ENCODE peak calls at places on chromosomes 7 and 10, in eight cellular contexts. H, P, A, G, M, T, S and X are unnamed samples.

GRCh38 chr10:25061711-25062455 is 45.5 kb downstream of the THNSL1 start:
- DNase-seq in H (peak), P (peak), A (no peak), G (no peak), M (no peak), T (peak), S (no peak), X (peak)

GRCh38 chr10:60042959-60043358 is 136.6 kb upstream of the CCDC6 start:
- DNase-seq in H (no peak), P (no peak), A (no peak), G (no peak), M (no peak), T (no peak), S (no peak), X (peak)

GRCh38 chr7:138125598-138126111 is 49.4 kb downstream of the AKR1D1 start:
- DNase-seq in H (peak), P (peak), A (no peak), G (no peak), M (no peak), T (no peak), S (no peak), X (peak)

GRCh38 chr10:59016043-59016442 is 160.4 kb upstream of the PHYHIPL start:
- DNase-seq in H (no peak), P (no peak), A (no peak), G (no peak), M (no peak), T (no peak), S (no peak), X (no peak)

GRCh38 chr7:130272456-130273080 is 5.9 kb downstream of the CPA2 start:
- DNase-seq in H (no peak), P (peak), A (peak), G (peak), M (no peak), T (peak), S (no peak), X (no peak)

GRCh38 chr7:81626008-81626407 is 143.8 kb downstream of the HGF start:
- DNase-seq in H (no peak), P (peak), A (no peak), G (no peak), M (no peak), T (no peak), S (no peak), X (peak)

GRCh38 chr10:77836299-77836820 is 90.2 kb downstream of the DLG5 start:
- DNase-seq in H (no peak), P (peak), A (no peak), G (no peak), M (peak), T (no peak), S (no peak), X (no peak)

GRCh38 chr10:77633376-77633775 is 4.2 kb downstream of the KCNMA1 start:
- DNase-seq in H (no peak), P (no peak), A (no peak), G (no peak), M (no peak), T (no peak), S (no peak), X (no peak)

GRCh38 chr7:55128693-55129394 is 110.0 kb downstream of the EGFR start:
- DNase-seq in H (no peak), P (peak), A (peak), G (peak), M (no peak), T (no peak), S (no peak), X (peak)

GRCh38 chr10:91614254-91614624 is 18.6 kb downstream of the PPP1R3C start:
- DNase-seq in H (peak), P (peak), A (no peak), G (no peak), M (no peak), T (no peak), S (no peak), X (peak)

GRCh38 chr7:16586081-16586874 is 59.3 kb downstream of the ANKMY2 start:
- DNase-seq in H (no peak), P (peak), A (no peak), G (no peak), M (no peak), T (no peak), S (no peak), X (peak)

GRCh38 chr10:62917475-62918238 is 101.5 kb upstream of the EGR2 start:
- DNase-seq in H (no peak), P (no peak), A (no peak), G (no peak), M (no peak), T (no peak), S (no peak), X (no peak)

GRCh38 chr7:158073845-158074840 is 513.5 kb downstream of the PTPRN2 start:
- DNase-seq in H (no peak), P (no peak), A (no peak), G (no peak), M (no peak), T (no peak), S (no peak), X (no peak)

GRCh38 chr10:7085913-7086589 is 324.8 kb downstream of the SFMBT2 start:
- DNase-seq in H (no peak), P (peak), A (peak), G (peak), M (no peak), T (no peak), S (peak), X (no peak)

GRCh38 chr10:97574374-97575100 is 2.0 kb downstream of the ANKRD2 start:
- DNase-seq in H (peak), P (peak), A (no peak), G (no peak), M (no peak), T (peak), S (peak), X (peak)

GRCh38 chr7:116449950-116450349 is 49.6 kb upstream of the CAV2 start:
- DNase-seq in H (no peak), P (peak), A (no peak), G (no peak), M (no peak), T (no peak), S (no peak), X (no peak)

GRCh38 chr7:8637322-8637721 is 203.9 kb downstream of the NXPH1 start:
- DNase-seq in H (no peak), P (no peak), A (no peak), G (no peak), M (no peak), T (no peak), S (no peak), X (no peak)

GRCh38 chr10:58778966-58779365 is 266.3 kb downstream of the BICC1 start:
- DNase-seq in H (no peak), P (no peak), A (no peak), G (no peak), M (no peak), T (no peak), S (no peak), X (no peak)

GRCh38 chr7:117706191-117706590 is 167.1 kb downstream of the CTTNBP2 start:
- DNase-seq in H (no peak), P (no peak), A (no peak), G (no peak), M (no peak), T (no peak), S (no peak), X (no peak)

GRCh38 chr7:66377045-66377444 is 171.9 kb downstream of the TPST1 start:
- DNase-seq in H (no peak), P (no peak), A (no peak), G (no peak), M (no peak), T (no peak), S (no peak), X (no peak)

GRCh38 chr7:75628055-75628454 is 110.7 kb downstream of the HIP1 start:
- DNase-seq in H (no peak), P (no peak), A (no peak), G (no peak), M (no peak), T (no peak), S (no peak), X (no peak)

GRCh38 chr10:114821915-114822770 is 563 bp downstream of the FHIP2A start:
- DNase-seq in H (no peak), P (peak), A (peak), G (peak), M (no peak), T (no peak), S (peak), X (peak)

GRCh38 chr10:99913831-99914235 is 95.9 kb downstream of the DNMBP start:
- DNase-seq in H (no peak), P (no peak), A (peak), G (peak), M (no peak), T (no peak), S (no peak), X (no peak)

GRCh38 chr10:97355571-97355975 is 21.0 kb upstream of the FRAT2 start:
- DNase-seq in H (no peak), P (peak), A (no peak), G (peak), M (no peak), T (no peak), S (peak), X (no peak)

GRCh38 chr7:90239050-90239449 is 5.9 kb upstream of the CFAP69 start:
- DNase-seq in H (no peak), P (no peak), A (no peak), G (no peak), M (no peak), T (no peak), S (no peak), X (no peak)

GRCh38 chr10:75040576-75040975 is 70.9 kb upstream of the SAMD8 start:
- DNase-seq in H (no peak), P (no peak), A (no peak), G (no peak), M (no peak), T (no peak), S (no peak), X (no peak)

GRCh38 chr10:13891542-13892431 is 305.0 kb downstream of the PRPF18 start:
- DNase-seq in H (peak), P (no peak), A (peak), G (peak), M (no peak), T (no peak), S (peak), X (no peak)

GRCh38 chr10:31739759-31740158 is 188.9 kb downstream of the ARHGAP12 start:
- DNase-seq in H (peak), P (peak), A (no peak), G (no peak), M (no peak), T (no peak), S (no peak), X (no peak)

GRCh38 chr10:122499012-122499411 is 37.7 kb downstream of the HTRA1 start:
- DNase-seq in H (no peak), P (no peak), A (no peak), G (no peak), M (no peak), T (no peak), S (no peak), X (no peak)

GRCh38 chr10:43204943-43205671 is 61.8 kb downstream of the RASGEF1A start:
- DNase-seq in H (peak), P (peak), A (peak), G (peak), M (peak), T (peak), S (peak), X (peak)

GRCh38 chr10:72173267-72173634 is 42.6 kb upstream of the ANAPC16 start:
- DNase-seq in H (no peak), P (no peak), A (no peak), G (no peak), M (no peak), T (no peak), S (no peak), X (no peak)

GRCh38 chr7:22147868-22148267 is 202.2 kb upstream of the CDCA7L start:
- DNase-seq in H (no peak), P (no peak), A (no peak), G (no peak), M (no peak), T (no peak), S (no peak), X (no peak)

GRCh38 chr7:50832744-50833143 is 50.0 kb upstream of the GRB10 start:
- DNase-seq in H (peak), P (peak), A (no peak), G (no peak), M (peak), T (peak), S (no peak), X (peak)